ENCODE peak calls at places on chromosomes 6 and 20, in eight cellular contexts. H is K562, F is HCT116, A is SK-N-SH, L is HepG2, G is endothelial cell of umbilical vein, Q is H1, K is GM12878. V is an unnamed sample.

GRCh38 chr6:23890543-23891227 is 235.3 kb upstream of the NRSN1 start:
- DNase-seq in A (no peak), H (no peak), L (no peak), G (no peak), F (no peak), K (no peak), Q (no peak), V (no peak)

GRCh38 chr6:101080597-101080996 is 199.5 kb upstream of the ASCC3 start:
- DNase-seq in K (no peak), A (no peak), L (no peak), Q (no peak), H (no peak), F (no peak), G (no peak), V (peak)

GRCh38 chr6:49839957-49840356 is 26.4 kb downstream of the CRISP1 start:
- DNase-seq in H (peak), F (no peak), G (no peak), K (no peak), Q (no peak), A (no peak), L (no peak), V (no peak)

GRCh38 chr6:126075335-126076071 is 89.2 kb downstream of the TRMT11 start:
- DNase-seq in G (no peak), H (peak), F (no peak), L (no peak), Q (no peak), K (no peak), A (no peak), V (no peak)

GRCh38 chr6:79138146-79138545 is 60.1 kb upstream of the PHIP start:
- DNase-seq in Q (no peak), H (no peak), A (no peak), G (no peak), K (no peak), L (no peak), F (no peak), V (no peak)

GRCh38 chr20:59938696-59939051 is 1.4 kb downstream of the PPP1R3D start:
- DNase-seq in A (no peak), Q (no peak), L (no peak), G (no peak), K (no peak), F (no peak), H (no peak), V (no peak)

GRCh38 chr6:31875852-31876251 is 2.9 kb downstream of the SLC44A4 start:
- DNase-seq in K (no peak), L (no peak), Q (no peak), F (no peak), H (no peak), A (no peak), G (no peak), V (no peak)

GRCh38 chr6:130853555-130854183 is 26.5 kb downstream of the SMLR1 start:
- DNase-seq in A (no peak), Q (no peak), H (no peak), K (no peak), F (no peak), L (peak), G (no peak), V (no peak)

GRCh38 chr6:158324136-158324535 is 11.9 kb downstream of the TULP4 start:
- DNase-seq in Q (no peak), K (no peak), L (no peak), G (no peak), A (no peak), H (no peak), F (no peak), V (no peak)

GRCh38 chr6:39341942-39342341 is 19.4 kb upstream of the KCNK16 start:
- DNase-seq in G (no peak), F (no peak), Q (no peak), A (no peak), K (no peak), L (no peak), H (no peak), V (no peak)

GRCh38 chr6:87408721-87409155 is 966 bp downstream of the CFAP206 start:
- DNase-seq in G (no peak), Q (no peak), L (no peak), H (no peak), F (no peak), K (no peak), A (no peak), V (no peak)

GRCh38 chr20:62989201-62989601 is 17.6 kb downstream of the BHLHE23 start:
- DNase-seq in L (no peak), F (no peak), G (no peak), A (no peak), H (no peak), Q (no peak), K (no peak), V (no peak)

GRCh38 chr20:50654899-50655298 is 36.4 kb downstream of the RIPOR3 start:
- DNase-seq in K (no peak), G (no peak), L (no peak), Q (no peak), F (no peak), A (no peak), H (no peak), V (no peak)

GRCh38 chr6:91083226-91083625 is 496.4 kb upstream of the MAP3K7 start:
- DNase-seq in L (no peak), H (no peak), Q (no peak), G (no peak), A (no peak), K (no peak), F (no peak), V (no peak)

GRCh38 chr20:5088688-5089087 is 31.1 kb downstream of the PCNA start:
- DNase-seq in Q (no peak), H (no peak), F (no peak), G (no peak), K (no peak), A (no peak), L (no peak), V (no peak)

GRCh38 chr20:5091902-5092301 is 27.9 kb downstream of the PCNA start:
- DNase-seq in K (no peak), F (no peak), G (no peak), A (no peak), Q (no peak), H (no peak), L (no peak), V (no peak)

GRCh38 chr20:5092765-5093339 is 26.9 kb downstream of the PCNA start:
- DNase-seq in L (no peak), Q (no peak), G (no peak), F (no peak), A (no peak), K (no peak), H (no peak), V (no peak)

GRCh38 chr20:5085380-5085779 is 34.4 kb downstream of the PCNA start:
- DNase-seq in F (no peak), G (no peak), H (no peak), K (no peak), L (no peak), A (no peak), Q (no peak), V (no peak)

DNA sequence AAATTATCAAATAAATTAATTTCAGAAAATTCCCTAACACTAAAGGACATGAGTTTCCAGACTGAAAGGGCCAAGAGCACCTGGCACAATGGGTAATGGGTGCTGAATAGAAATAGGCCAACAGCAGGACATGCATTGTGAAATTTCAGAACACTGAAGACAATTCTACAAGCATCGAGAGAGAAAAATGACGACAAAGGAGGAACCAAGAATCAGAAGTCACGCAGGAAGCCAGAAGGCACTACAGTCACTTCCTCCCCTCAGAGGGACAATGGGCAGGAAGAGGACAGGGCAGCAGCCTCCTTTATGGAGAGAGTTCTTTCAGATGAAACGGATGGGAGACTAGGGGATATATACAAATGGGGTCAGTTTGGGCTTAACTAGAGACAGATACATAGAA is 29.6 kb downstream of the PCNA start:
- DNase-seq in A (no peak), L (no peak), G (peak), K (no peak), F (no peak), Q (no peak), H (no peak), V (no peak)
- H3K9ac ChIP-seq in A (no peak), L (no peak), G (peak), K (no peak), F (no peak), Q (no peak), H (no peak), V (no peak)

GRCh38 chr6:56843476-56844349 is 111.2 kb upstream of the BEND6 start:
- DNase-seq in F (peak), K (peak), G (peak), Q (peak), L (peak), A (peak), H (peak), V (no peak)
- TF ChIP-seq POLR2AphosphoS5 in F (peak), K (peak), G (peak), Q (peak), L (no peak), A (no peak), H (no peak), V (no peak)

DNA sequence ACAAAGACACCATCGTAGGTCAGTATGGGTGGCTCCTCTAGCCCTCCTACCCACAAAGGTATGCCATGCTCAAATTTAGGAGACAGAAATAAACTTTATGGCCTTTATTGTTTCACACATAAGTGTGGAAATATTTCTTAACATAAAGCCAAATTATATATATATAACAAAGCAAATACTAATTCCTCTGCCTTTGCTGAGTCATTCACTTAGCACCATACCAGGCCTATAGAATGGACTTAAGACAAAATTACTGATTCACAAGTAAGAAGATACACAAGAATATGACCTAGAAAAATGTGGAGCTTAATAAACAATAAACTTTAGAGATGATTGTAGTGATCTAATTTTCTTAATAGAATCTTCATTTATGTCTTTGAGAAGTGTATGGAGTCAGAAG is 5.2 kb downstream of the FRK start:
- DNase-seq in K (no peak), L (no peak), A (no peak), Q (no peak), F (no peak), H (no peak), G (no peak), V (no peak)
- H3K4me3 ChIP-seq in K (no peak), L (no peak), A (no peak), Q (no peak), F (no peak), H (no peak), G (no peak), V (peak)

DNA sequence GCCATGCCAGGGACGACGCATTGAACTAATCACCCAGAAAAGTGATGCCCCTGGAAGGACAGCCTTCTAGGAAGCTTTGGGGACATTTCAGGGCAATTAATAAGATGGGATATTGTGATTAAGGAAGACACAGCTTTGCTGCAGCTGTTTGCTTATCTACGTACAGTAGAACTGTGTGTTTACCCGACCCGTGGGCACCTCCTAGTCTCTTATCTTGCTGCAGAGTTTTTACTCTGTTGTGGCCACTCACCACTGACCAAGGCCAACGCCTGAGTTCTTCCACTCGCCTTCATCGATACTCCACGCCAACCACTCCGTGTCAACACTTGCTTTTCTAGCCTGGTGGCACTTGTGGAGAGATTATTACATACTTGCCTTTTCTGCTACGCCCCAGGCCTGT is 105.9 kb upstream of the MLN start:
- DNase-seq in L (no peak), Q (no peak), G (no peak), H (peak), K (no peak), A (no peak), F (no peak), V (no peak)
- H3K9ac ChIP-seq in L (no peak), Q (no peak), G (no peak), H (peak), K (no peak), A (no peak), F (no peak), V (no peak)

DNA sequence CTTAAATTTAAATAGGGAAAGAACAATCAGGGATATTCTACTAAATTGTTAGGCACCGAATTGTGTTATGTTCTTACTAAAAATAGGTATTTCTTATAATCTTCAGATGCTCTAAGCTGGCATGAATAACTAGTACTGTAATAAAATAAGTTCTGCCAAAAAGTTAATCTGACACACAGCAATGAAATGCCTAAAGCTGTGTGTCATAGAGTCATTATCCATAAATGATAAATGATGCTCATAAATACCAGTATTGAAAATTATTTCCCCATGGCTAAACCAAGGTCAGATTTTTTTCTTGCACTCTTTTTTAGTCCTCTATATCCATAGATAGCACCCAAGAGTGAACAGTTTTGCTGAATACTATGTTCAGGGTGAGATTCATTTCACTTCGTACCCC is 11.7 kb upstream of the PRIM2 start:
- DNase-seq in A (no peak), K (no peak), Q (no peak), G (no peak), H (no peak), F (no peak), L (no peak), V (no peak)
- TF ChIP-seq POLR2AphosphoS5 in A (peak), K (no peak), Q (no peak), G (no peak), H (no peak), F (no peak), L (no peak), V (no peak)

GRCh38 chr20:64038579-64039292 is 2.8 kb downstream of the C20orf204 start:
- DNase-seq in A (peak), H (peak), K (no peak), L (no peak), G (peak), F (peak), Q (no peak), V (no peak)

GRCh38 chr20:64040231-64041039 is 4.5 kb downstream of the C20orf204 start:
- DNase-seq in K (no peak), H (no peak), A (no peak), Q (no peak), F (no peak), G (no peak), L (no peak), V (no peak)

GRCh38 chr20:64041040-64041780 is 5.2 kb downstream of the C20orf204 start:
- DNase-seq in L (peak), Q (no peak), H (no peak), A (no peak), G (peak), F (no peak), K (no peak), V (no peak)

GRCh38 chr20:64038252-64038578 is 2.2 kb downstream of the C20orf204 start:
- DNase-seq in F (peak), G (no peak), K (no peak), L (no peak), A (no peak), Q (no peak), H (no peak), V (no peak)

DNA sequence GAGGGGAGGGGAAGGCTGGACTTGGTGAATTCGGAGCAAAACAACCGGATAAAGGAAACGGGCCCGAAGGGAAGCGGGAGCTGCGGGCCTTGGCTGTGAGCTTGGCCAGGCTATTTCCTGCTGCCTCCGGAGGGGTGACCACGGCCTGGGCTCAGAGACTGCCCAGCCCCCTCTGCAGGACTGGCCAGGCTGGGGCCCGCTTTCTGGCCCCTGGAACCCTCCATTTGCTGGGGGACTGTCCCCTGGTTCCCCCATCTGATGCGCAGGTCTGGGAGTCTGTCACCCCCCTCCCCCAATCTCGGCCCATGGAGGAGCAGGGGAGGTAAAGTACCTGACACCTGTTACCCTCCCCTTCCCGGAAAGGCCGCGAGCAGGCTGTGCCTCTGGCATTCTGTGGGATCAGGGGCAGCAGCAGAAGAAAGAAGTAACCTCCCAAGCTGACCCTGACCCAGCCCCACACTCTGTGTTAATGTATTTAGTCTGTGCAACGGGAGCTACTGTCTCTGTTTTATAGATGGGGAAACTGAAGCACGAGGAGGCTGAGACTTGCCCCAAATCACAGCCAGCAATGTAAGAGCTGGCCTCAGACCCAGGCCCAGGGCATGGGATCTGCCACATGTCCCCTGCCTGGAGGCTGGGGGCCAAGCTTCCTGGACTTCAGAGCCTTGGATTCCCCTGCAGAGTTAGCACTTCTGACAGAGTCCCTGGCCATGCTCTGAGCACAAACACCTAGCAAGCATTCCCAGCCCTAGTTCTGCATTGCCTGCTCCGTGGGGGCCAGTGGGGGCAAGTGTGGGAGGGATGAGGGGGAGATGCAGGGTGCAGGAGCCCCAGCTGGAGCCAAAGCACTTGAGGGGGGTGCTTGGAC is 3.5 kb downstream of the C20orf204 start:
- DNase-seq in F (no peak), G (peak), H (no peak), Q (no peak), K (no peak), L (no peak), A (no peak), V (no peak)
- H3K4me3 ChIP-seq in F (peak), G (no peak), H (peak), Q (peak), K (peak), L (no peak), A (peak), V (peak)

DNA sequence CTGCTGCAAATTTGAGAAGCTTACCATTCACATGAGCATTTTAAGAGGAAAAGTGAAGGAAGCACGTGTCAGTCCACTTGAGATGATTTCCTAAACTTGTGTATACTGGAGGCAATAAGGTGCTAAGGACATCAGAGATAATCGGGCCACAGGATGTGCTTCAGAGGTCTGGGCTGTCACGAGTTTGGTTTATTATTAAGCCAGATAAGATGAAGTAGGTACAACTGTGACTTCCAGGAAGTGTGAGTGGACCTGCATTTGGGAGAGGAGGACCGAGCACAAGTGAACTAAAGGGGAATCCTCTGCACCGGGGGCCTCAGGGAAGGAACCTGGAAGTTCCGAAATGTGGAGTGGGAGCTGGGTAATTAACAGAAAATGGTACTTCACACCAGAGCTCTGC is 1.4 kb downstream of the SAMD5 start:
- DNase-seq in H (no peak), L (peak), Q (no peak), A (no peak), K (no peak), G (peak), F (no peak), V (no peak)
- H3K9ac ChIP-seq in H (no peak), L (no peak), Q (no peak), A (no peak), K (no peak), G (peak), F (no peak), V (peak)

GRCh38 chr6:43782764-43783513 is 12.9 kb downstream of the VEGFA start:
- DNase-seq in F (no peak), L (no peak), A (no peak), H (no peak), G (no peak), K (no peak), Q (no peak), V (no peak)
- TF ChIP-seq POLR2AphosphoS5 in F (peak), L (no peak), A (no peak), H (no peak), G (no peak), K (no peak), Q (no peak), V (no peak)

GRCh38 chr20:36544134-36545018 is 3.1 kb downstream of the MYL9 start:
- DNase-seq in F (no peak), L (no peak), K (no peak), H (no peak), Q (no peak), A (no peak), G (peak), V (no peak)
- H3K4me3 ChIP-seq in F (no peak), L (no peak), K (no peak), H (no peak), Q (no peak), A (no peak), G (no peak), V (no peak)

DNA sequence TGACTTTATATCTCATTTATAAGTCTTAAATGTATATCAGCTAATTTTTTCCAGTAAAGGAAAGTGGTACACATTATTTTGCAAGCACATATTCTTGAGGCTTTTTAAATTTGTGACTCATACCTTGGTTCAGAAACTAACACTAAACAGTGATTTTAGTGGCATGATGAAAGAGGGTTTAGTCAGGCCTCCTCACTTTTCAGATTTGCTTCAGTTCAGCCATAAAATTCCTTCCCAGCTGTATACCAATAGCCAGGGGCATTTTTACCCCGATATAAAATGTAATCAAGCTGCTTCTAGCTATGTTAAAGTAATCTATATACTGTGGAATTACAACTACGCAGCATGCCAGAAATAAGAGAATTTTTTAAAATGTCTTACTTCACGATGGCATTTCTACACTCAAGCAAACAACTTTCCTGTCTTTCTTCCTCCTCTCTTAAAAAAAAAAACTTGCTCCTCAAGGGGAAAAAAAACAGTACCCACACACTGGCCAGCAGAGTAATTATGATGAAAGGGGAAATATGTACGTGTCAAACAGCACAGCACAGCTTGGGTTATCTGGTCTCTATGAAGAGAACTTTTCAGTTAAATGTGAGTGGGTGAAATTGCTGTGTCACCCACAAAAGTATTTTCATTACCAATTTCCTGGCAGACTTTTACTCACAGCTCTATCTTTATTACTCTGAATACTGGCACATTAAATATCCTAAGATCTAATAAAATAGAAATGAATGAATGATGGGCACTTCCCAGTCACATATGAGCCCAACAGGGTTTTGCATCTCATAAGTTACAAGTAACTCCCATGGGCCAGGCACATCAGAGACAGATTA is 244.8 kb upstream of the TENT5A start:
- DNase-seq in H (peak), Q (no peak), A (no peak), L (no peak), F (no peak), G (no peak), K (peak), V (peak)
- H3K9ac ChIP-seq in H (no peak), Q (no peak), A (peak), L (no peak), F (no peak), G (no peak), K (no peak), V (peak)